ENCODE peak calls at places on chromosome 12, in four cellular contexts. I is IMR-90, B is mesenchymal stem cell, R is neuronal stem cell. N is an unnamed sample.

GRCh38 chr12:100200450-100201181 is at the start of gene ACTR6:
- DNase-seq in R (peak), B (peak), I (peak), N (peak)

GRCh38 chr12:91870872-91871707 is 274.6 kb downstream of the BTG1 start:
- DNase-seq in I (no peak), R (no peak), B (no peak), N (no peak)

GRCh38 chr12:74619886-74620285 is 82.3 kb downstream of the ATXN7L3B start:
- DNase-seq in I (no peak), B (no peak), R (no peak), N (no peak)

GRCh38 chr12:19710811-19711793 is 271.8 kb downstream of the AEBP2 start:
- DNase-seq in R (no peak), B (peak), I (no peak), N (no peak)

GRCh38 chr12:57772429-57773322 is at the start of gene EEF1AKMT3:
- DNase-seq in R (no peak), B (peak), I (peak), N (no peak)

GRCh38 chr12:62730649-62731377 is 204.1 kb downstream of the PPM1H start:
- DNase-seq in B (peak), I (peak), R (no peak), N (no peak)

GRCh38 chr12:56991319-56991906 is 14.9 kb downstream of the ZBTB39 start:
- DNase-seq in I (no peak), R (no peak), B (no peak), N (peak)

GRCh38 chr12:3303410-3304136 is 187.4 kb upstream of the PRMT8 start:
- DNase-seq in B (no peak), I (no peak), R (no peak), N (peak)

GRCh38 chr12:54378791-54379400 is 5.6 kb downstream of the ZNF385A start:
- DNase-seq in I (no peak), R (no peak), B (peak), N (peak)

GRCh38 chr12:71746983-71747611 is 7.6 kb upstream of the RAB21 start:
- DNase-seq in B (peak), I (peak), R (no peak), N (peak)

GRCh38 chr12:95130096-95130495 is 56.7 kb upstream of the NR2C1 start:
- DNase-seq in I (peak), R (no peak), B (peak), N (no peak)

GRCh38 chr12:52798671-52799497 is 3.0 kb upstream of the KRT3 start:
- DNase-seq in B (peak), I (peak), R (no peak), N (no peak)

GRCh38 chr12:50615534-50616296 is 110.9 kb downstream of the DIP2B start:
- DNase-seq in I (peak), B (peak), R (no peak), N (no peak)

GRCh38 chr12:42846782-42847181 is 257.2 kb upstream of the PRICKLE1 start:
- DNase-seq in I (peak), B (peak), R (no peak), N (peak)

GRCh38 chr12:91990525-91990924 is 155.1 kb downstream of the BTG1 start:
- DNase-seq in B (no peak), R (no peak), I (peak), N (no peak)

GRCh38 chr12:102702447-102703114 is 214.5 kb downstream of the PAH start:
- DNase-seq in R (peak), B (peak), I (peak), N (peak)

GRCh38 chr12:110933326-110933974 is 13.1 kb upstream of the MYL2 start:
- DNase-seq in R (no peak), B (no peak), I (no peak), N (peak)

GRCh38 chr12:22743700-22744099 is 118.7 kb downstream of the ETNK1 start:
- DNase-seq in R (no peak), B (peak), I (no peak), N (no peak)

GRCh38 chr12:123398177-123398916 is 14.4 kb downstream of the KMT5A start:
- DNase-seq in I (peak), R (no peak), B (no peak), N (no peak)

GRCh38 chr12:100114574-100114973 is 28.1 kb downstream of the BLTP3B start:
- DNase-seq in R (no peak), B (no peak), I (no peak), N (no peak)

GRCh38 chr12:132593071-132593470 is 17.3 kb downstream of the LRCOL1 start:
- DNase-seq in R (no peak), B (no peak), I (no peak), N (no peak)

GRCh38 chr12:39692258-39692853 is 72.8 kb upstream of the ABCD2 start:
- DNase-seq in R (no peak), I (no peak), B (peak), N (no peak)

GRCh38 chr12:57272337-57273151 is 21.6 kb upstream of the STAC3 start:
- DNase-seq in B (peak), I (peak), R (no peak), N (no peak)

GRCh38 chr12:78261901-78262300 is 431.2 kb downstream of the NAV3 start:
- DNase-seq in R (no peak), B (no peak), I (no peak), N (no peak)

GRCh38 chr12:2833810-2834209 is 1.0 kb downstream of the NRIP2 start:
- DNase-seq in R (no peak), I (no peak), B (no peak), N (no peak)

GRCh38 chr12:95790912-95791849 is 617 bp upstream of the NTN4 start:
- DNase-seq in B (peak), I (peak), R (peak), N (peak)

GRCh38 chr12:131421506-131422184 is 289.2 kb upstream of the SFSWAP start:
- DNase-seq in B (no peak), R (no peak), I (no peak), N (no peak)

GRCh38 chr12:49705479-49706267 is 1.5 kb downstream of the FMNL3 start:
- DNase-seq in B (peak), R (no peak), I (peak), N (peak)

GRCh38 chr12:43742106-43742505 is 16.5 kb downstream of the PUS7L start:
- DNase-seq in I (peak), B (peak), R (no peak), N (no peak)

GRCh38 chr12:50676761-50677160 is 87.1 kb upstream of the ATF1 start:
- DNase-seq in I (no peak), R (no peak), B (no peak), N (no peak)

GRCh38 chr12:90078344-90078743 is 369.7 kb upstream of the ATP2B1 start:
- DNase-seq in R (no peak), I (no peak), B (no peak), N (no peak)

GRCh38 chr12:89574736-89575208 is 48.9 kb upstream of the POC1B start:
- DNase-seq in R (peak), I (peak), B (peak), N (no peak)

GRCh38 chr12:79775355-79776073 is 84.8 kb upstream of the PAWR start:
- DNase-seq in R (no peak), B (peak), I (no peak), N (no peak)

GRCh38 chr12:103369929-103370328 is 125.8 kb downstream of the C12orf42 start:
- DNase-seq in B (no peak), R (no peak), I (no peak), N (no peak)

GRCh38 chr12:1907652-1908611 is 10.5 kb downstream of the CACNA2D4 start:
- DNase-seq in B (no peak), R (no peak), I (no peak), N (peak)

GRCh38 chr12:113048716-113049127 is 7.8 kb upstream of the DTX1 start:
- DNase-seq in B (peak), R (peak), I (peak), N (peak)

GRCh38 chr12:25194211-25194610 is 749 bp downstream of the DNAI7 start:
- DNase-seq in R (no peak), I (no peak), B (peak), N (no peak)

GRCh38 chr12:26126340-26127284 is 1.8 kb upstream of the BHLHE41 start:
- DNase-seq in I (peak), R (peak), B (peak), N (peak)

GRCh38 chr12:31959701-31960391 is 631 bp downstream of the RESF1 start:
- DNase-seq in B (peak), R (peak), I (peak), N (no peak)

GRCh38 chr12:31962076-31962475 is 2.9 kb downstream of the RESF1 start:
- DNase-seq in B (no peak), R (no peak), I (no peak), N (no peak)

GRCh38 chr12:31959051-31959700 is at the start of gene RESF1:
- DNase-seq in B (peak), R (peak), I (peak), N (peak)

GRCh38 chr12:31961137-31961536 is 1.9 kb downstream of the RESF1 start:
- DNase-seq in B (no peak), I (no peak), R (no peak), N (no peak)

GRCh38 chr12:31958601-31959000 is 614 bp upstream of the RESF1 start:
- DNase-seq in R (no peak), I (no peak), B (no peak), N (no peak)
- H4K8ac ChIP-seq in R (no peak), I (peak), B (no peak), N (no peak)

DNA sequence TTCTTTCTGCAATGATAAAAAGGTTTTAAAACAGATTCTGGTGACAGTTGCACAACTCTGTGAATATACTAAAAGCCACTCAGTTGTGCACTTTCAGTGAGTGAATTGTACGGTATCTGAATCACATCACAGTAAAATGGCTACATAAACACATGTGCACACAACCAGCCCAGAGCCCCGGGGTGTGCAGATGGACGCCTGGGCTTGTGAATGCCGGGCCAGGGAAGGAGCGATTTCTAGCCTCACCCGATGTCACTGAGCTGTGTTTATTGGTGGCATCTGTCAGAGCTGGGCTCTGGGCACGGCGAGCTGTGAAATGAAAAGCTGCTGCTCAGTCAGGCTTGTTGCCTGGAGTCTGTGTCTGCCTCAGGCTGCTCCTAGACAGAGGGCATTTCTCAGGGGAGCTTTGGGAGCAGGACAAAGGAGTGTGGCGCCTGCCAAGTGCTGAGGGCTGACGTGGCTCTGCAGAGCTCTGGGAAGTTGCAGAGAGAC is 25.9 kb downstream of the RHOF start:
- DNase-seq in R (no peak), I (peak), B (no peak), N (no peak)
- H4K8ac ChIP-seq in R (no peak), I (peak), B (no peak), N (no peak)

DNA sequence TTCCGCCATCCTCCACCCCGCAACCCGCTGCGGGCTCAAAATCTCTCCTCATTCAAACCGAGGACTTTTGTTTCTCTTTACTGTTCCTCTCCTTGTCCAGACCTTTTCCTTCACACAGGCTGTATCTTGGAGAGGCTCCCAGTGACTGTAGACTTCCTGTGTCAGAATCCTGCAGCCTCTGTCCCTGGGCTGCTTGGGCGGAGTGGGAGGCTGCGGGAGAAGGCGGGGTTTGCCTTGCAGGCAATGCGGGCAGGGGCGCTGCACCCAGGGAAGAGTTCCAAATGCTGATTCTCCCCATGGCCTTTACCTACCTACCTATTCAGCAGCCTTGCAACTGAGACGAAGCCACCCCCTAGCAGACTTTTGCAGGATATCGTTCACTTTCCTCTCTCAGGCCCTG is 79.1 kb upstream of the KCNA1 start:
- DNase-seq in I (no peak), R (no peak), B (no peak), N (peak)
- H4K8ac ChIP-seq in I (no peak), R (no peak), B (no peak), N (no peak)

GRCh38 chr12:263574-263973 is 938 bp upstream of the SLC6A13 start:
- DNase-seq in I (peak), B (no peak), R (no peak), N (no peak)
- H4K8ac ChIP-seq in I (no peak), B (no peak), R (no peak), N (no peak)

GRCh38 chr12:108691995-108692808 is 39.1 kb downstream of the CORO1C start:
- DNase-seq in R (no peak), B (peak), I (peak), N (no peak)
- H4K8ac ChIP-seq in R (no peak), B (peak), I (peak), N (no peak)